ENCODE peak calls at places on chromosomes 1 and 21, in ten cellular contexts. R is colonic mucosa; Z is Panc1; P is IMR-90; U is CD4-positive, alpha-beta memory T cell; O is uterus; B is lung; H is upper lobe of left lung; X is pancreas; W is small intestine. F is an unnamed sample. For H3K27me3, the result is how much of the 10 kb centered on the place peaks cover.

GRCh38 chr1:67945733-67946374 is 104.6 kb downstream of the DIRAS3 start:
- DNase-seq in R (no peak), Z (no peak), P (peak), U (no peak), O (no peak), B (no peak), H (no peak), X (no peak), W (no peak), F (no peak)

GRCh38 chr1:201758508-201759050 is 70.4 kb upstream of the IPO9 start:
- DNase-seq in R (no peak), Z (no peak), P (no peak), U (no peak), O (no peak), B (no peak), H (no peak), X (no peak), W (no peak), F (no peak)

GRCh38 chr1:22677861-22678521 is 25.0 kb downstream of the C1QB start:
- DNase-seq in R (no peak), Z (no peak), P (no peak), U (no peak), O (no peak), B (no peak), H (no peak), X (no peak), W (no peak), F (no peak)

GRCh38 chr1:66251521-66251920 is 282.4 kb upstream of the SGIP1 start:
- DNase-seq in R (no peak), Z (no peak), P (no peak), U (no peak), O (no peak), B (no peak), H (peak), X (no peak), W (no peak), F (no peak)

GRCh38 chr1:43622471-43622870 is 27.5 kb upstream of the KDM4A start:
- DNase-seq in R (no peak), Z (no peak), P (peak), U (no peak), O (no peak), B (no peak), H (no peak), X (peak), W (no peak), F (peak)

GRCh38 chr1:210231846-210232523 is 611 bp upstream of the SERTAD4 start:
- DNase-seq in R (no peak), Z (no peak), P (no peak), U (no peak), O (peak), B (no peak), H (no peak), X (no peak), W (peak), F (no peak)

GRCh38 chr21:33949516-33950424 is 34.2 kb upstream of the ATP5PO start:
- DNase-seq in R (no peak), Z (no peak), P (no peak), U (peak), O (no peak), B (no peak), H (no peak), X (no peak), W (peak), F (no peak)

GRCh38 chr1:178093958-178094751 is at the start of gene RASAL2:
- DNase-seq in R (peak), Z (no peak), P (peak), U (no peak), O (peak), B (peak), H (peak), X (peak), W (peak), F (peak)

GRCh38 chr1:180428782-180429695 is 73.3 kb downstream of the ACBD6 start:
- DNase-seq in R (no peak), Z (no peak), P (no peak), U (no peak), O (no peak), B (no peak), H (no peak), X (no peak), W (no peak), F (no peak)

GRCh38 chr1:100364731-100365130 is 12.4 kb downstream of the CDC14A start:
- DNase-seq in R (no peak), Z (no peak), P (no peak), U (no peak), O (no peak), B (no peak), H (no peak), X (no peak), W (no peak), F (no peak)

GRCh38 chr1:59215766-59216291 is 81.1 kb upstream of the FGGY start:
- DNase-seq in R (no peak), Z (no peak), P (no peak), U (no peak), O (no peak), B (no peak), H (no peak), X (no peak), W (no peak), F (no peak)

GRCh38 chr21:35503646-35504045 is 454.5 kb upstream of the RUNX1 start:
- DNase-seq in R (no peak), Z (no peak), P (peak), U (peak), O (no peak), B (no peak), H (no peak), X (no peak), W (no peak), F (peak)

GRCh38 chr1:119781434-119782210 is 12.9 kb upstream of the HMGCS2 start:
- DNase-seq in R (no peak), Z (no peak), P (no peak), U (no peak), O (no peak), B (no peak), H (no peak), X (no peak), W (no peak), F (no peak)

GRCh38 chr21:42289926-42290325 is 25.3 kb downstream of the TFF3 start:
- DNase-seq in R (peak), Z (no peak), P (no peak), U (no peak), O (peak), B (no peak), H (peak), X (no peak), W (no peak), F (no peak)

GRCh38 chr1:54794401-54795099 is 6.6 kb downstream of the TTC22 start:
- DNase-seq in R (peak), Z (no peak), P (peak), U (no peak), O (no peak), B (no peak), H (no peak), X (no peak), W (peak), F (no peak)

GRCh38 chr1:154990276-154990675 is 3.1 kb upstream of the LENEP start:
- DNase-seq in R (no peak), Z (no peak), P (no peak), U (no peak), O (no peak), B (no peak), H (no peak), X (no peak), W (no peak), F (no peak)

GRCh38 chr1:203281033-203281432 is 24.3 kb upstream of the BTG2 start:
- DNase-seq in R (no peak), Z (no peak), P (peak), U (no peak), O (peak), B (no peak), H (no peak), X (no peak), W (no peak), F (peak)

GRCh38 chr1:68111804-68112436 is 61.5 kb upstream of the DIRAS3 start:
- DNase-seq in R (peak), Z (no peak), P (peak), U (no peak), O (peak), B (peak), H (peak), X (no peak), W (peak), F (peak)

GRCh38 chr1:211241071-211241470 is 18.1 kb upstream of the RCOR3 start:
- DNase-seq in R (no peak), Z (no peak), P (no peak), U (no peak), O (no peak), B (no peak), H (no peak), X (no peak), W (no peak), F (no peak)

GRCh38 chr1:87203890-87204289 is 124.8 kb upstream of the LMO4 start:
- DNase-seq in R (no peak), Z (no peak), P (peak), U (no peak), O (no peak), B (no peak), H (no peak), X (no peak), W (no peak), F (no peak)

DNA sequence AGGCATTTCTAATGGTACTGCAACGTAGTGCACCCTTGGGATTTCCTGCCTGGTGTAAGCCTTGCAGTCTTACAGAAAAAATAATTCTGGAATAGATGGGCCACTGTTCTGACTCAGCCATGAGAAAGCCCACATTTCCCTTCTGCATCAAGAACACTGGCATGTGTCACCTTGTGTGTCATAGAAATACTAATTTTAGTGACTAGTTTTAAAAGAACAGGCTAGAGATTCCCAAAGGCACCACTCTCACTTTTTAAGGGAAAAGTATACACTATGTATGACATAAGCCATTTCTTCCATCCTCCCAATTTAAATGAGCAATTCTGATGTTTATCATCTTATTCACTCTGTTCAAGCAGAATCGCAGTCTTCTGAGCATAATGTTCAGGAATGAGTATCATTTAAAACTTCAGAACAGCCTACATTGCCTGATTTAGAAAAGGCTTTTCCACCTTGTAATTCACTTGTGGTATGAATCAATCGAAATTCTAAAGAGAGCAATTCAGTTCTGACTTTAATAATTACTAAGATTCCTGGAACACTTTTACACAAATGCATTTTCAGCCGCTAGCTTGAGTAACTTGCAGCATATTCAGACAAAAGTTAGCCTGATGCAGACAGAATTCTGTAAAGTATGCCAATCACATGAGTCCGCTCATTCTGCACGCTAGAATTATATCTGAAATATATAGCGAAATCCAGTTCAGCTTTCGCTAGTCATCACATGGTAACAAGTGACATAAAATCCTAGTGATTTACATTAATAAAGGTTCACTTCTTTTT is 18.9 kb downstream of the RGS13 start:
- DNase-seq in R (no peak), Z (peak), P (peak), U (no peak), O (no peak), B (no peak), H (no peak), X (no peak), W (no peak), F (no peak)
- H3K4me3 ChIP-seq in R (no peak), Z (no peak), P (no peak), U (no peak), O (no peak), B (no peak), H (no peak), X (no peak), W (no peak), F (no peak)

GRCh38 chr1:5619469-5619868 is 372.8 kb downstream of the NPHP4 start:
- DNase-seq in R (no peak), Z (no peak), P (no peak), U (no peak), O (no peak), B (no peak), H (no peak), X (no peak), W (no peak), F (no peak)
- H3K27me3 ChIP-seq in R (under half), Z (under half), P (under half), U (under half), O (under half), B (under half), H (under half), X (under half), W (under half), F (under half)

GRCh38 chr1:6889875-6890480 is 104.7 kb downstream of the CAMTA1 start:
- DNase-seq in R (peak), Z (peak), P (peak), U (peak), O (no peak), B (peak), H (peak), X (no peak), W (peak), F (peak)

GRCh38 chr1:6884652-6885153 is 99.4 kb downstream of the CAMTA1 start:
- DNase-seq in R (no peak), Z (no peak), P (no peak), U (no peak), O (no peak), B (no peak), H (no peak), X (no peak), W (no peak), F (no peak)

GRCh38 chr1:6888870-6889269 is 103.6 kb downstream of the CAMTA1 start:
- DNase-seq in R (no peak), Z (no peak), P (no peak), U (no peak), O (no peak), B (no peak), H (no peak), X (no peak), W (no peak), F (no peak)

GRCh38 chr1:6890686-6891085 is 105.4 kb downstream of the CAMTA1 start:
- DNase-seq in R (no peak), Z (no peak), P (no peak), U (no peak), O (no peak), B (no peak), H (no peak), X (no peak), W (no peak), F (no peak)

DNA sequence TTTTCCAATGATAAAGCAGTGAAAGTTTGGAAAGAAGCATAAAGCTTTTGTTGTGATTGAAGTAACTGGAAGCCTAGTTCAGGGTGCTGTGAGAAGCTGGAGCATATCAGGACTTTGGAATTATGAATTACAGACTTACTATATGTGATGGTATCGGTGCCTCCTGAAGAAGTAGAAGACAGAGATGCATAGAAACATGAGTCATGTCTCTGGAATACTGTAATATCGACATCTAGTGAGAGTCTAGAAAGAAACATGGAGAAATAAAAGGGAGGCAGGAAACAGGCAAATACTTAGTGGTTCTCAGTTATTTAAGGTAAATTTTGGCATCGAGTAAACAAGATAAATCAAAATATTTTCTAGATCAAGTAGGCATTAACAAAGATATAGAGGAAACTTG is 103.0 kb downstream of the CAMTA1 start:
- DNase-seq in R (no peak), Z (no peak), P (peak), U (no peak), O (no peak), B (no peak), H (no peak), X (no peak), W (no peak), F (no peak)
- H3K4me3 ChIP-seq in R (no peak), Z (no peak), P (no peak), U (no peak), O (no peak), B (no peak), H (no peak), X (no peak), W (no peak), F (no peak)

DNA sequence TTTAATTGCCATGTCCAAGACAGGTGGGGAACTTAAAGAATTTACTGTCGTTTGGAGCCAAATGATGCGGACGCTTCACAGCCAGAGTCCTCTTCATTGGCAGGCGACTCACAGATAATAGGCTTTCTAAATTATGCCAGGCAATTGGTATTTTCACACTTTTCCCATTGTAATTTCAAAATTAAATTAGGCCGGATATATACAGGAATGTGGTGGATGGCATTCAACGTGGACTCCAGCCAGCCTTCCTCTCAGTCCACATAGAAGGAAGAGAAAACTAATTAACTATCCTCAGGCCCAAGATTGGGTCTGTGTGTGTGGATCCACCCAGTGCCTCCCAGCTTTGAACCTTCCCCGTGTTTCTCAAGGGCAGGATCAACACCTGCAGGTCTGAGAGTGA is 278.3 kb downstream of the AJAP1 start:
- DNase-seq in R (no peak), Z (no peak), P (no peak), U (no peak), O (no peak), B (no peak), H (no peak), X (no peak), W (no peak), F (no peak)
- H3K27me3 ChIP-seq in R (under half), Z (under half), P (under half), U (under half), O (under half), B (under half), H (under half), X (under half), W (under half), F (under half)

GRCh38 chr1:109265016-109265415 is 15.7 kb downstream of the CELSR2 start:
- DNase-seq in R (no peak), Z (no peak), P (no peak), U (no peak), O (no peak), B (no peak), H (no peak), X (no peak), W (no peak), F (no peak)

GRCh38 chr1:109265741-109266330 is 16.5 kb downstream of the CELSR2 start:
- DNase-seq in R (no peak), Z (no peak), P (no peak), U (no peak), O (no peak), B (no peak), H (no peak), X (no peak), W (no peak), F (no peak)

GRCh38 chr1:109263234-109263596 is 13.9 kb downstream of the CELSR2 start:
- DNase-seq in R (no peak), Z (no peak), P (no peak), U (no peak), O (no peak), B (no peak), H (no peak), X (no peak), W (no peak), F (no peak)

GRCh38 chr1:109263597-109264378 is 14.4 kb downstream of the CELSR2 start:
- DNase-seq in R (peak), Z (no peak), P (peak), U (peak), O (peak), B (peak), H (peak), X (peak), W (peak), F (peak)

DNA sequence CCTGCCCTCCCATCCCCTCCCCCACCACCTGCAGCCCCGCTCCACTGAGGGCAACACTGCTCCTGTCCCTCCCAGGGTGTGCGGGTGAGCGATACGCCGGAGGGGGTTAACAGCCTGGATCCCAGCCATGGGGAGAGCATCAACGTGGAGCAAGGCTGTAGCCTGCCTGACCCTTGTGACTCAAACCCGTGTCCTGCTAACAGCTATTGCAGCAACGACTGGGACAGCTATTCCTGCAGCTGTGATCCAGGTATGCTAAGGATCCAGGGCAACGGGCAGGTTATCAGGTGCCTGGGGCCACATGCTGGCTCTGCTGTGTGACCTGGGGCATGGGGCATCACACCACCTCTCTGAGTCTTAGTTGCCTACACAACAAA is 15.0 kb downstream of the CELSR2 start:
- DNase-seq in R (no peak), Z (no peak), P (no peak), U (no peak), O (no peak), B (no peak), H (no peak), X (no peak), W (no peak), F (no peak)
- H3K4me3 ChIP-seq in R (no peak), Z (no peak), P (no peak), U (no peak), O (no peak), B (no peak), H (no peak), X (no peak), W (no peak), F (no peak)

GRCh38 chr1:220281159-220281574 is 8.9 kb upstream of the RAB3GAP2 start:
- DNase-seq in R (no peak), Z (no peak), P (peak), U (no peak), O (no peak), B (no peak), H (no peak), X (no peak), W (no peak), F (peak)

GRCh38 chr1:220290163-220290761 is 18.0 kb upstream of the RAB3GAP2 start:
- DNase-seq in R (no peak), Z (no peak), P (no peak), U (no peak), O (no peak), B (no peak), H (no peak), X (no peak), W (no peak), F (no peak)

GRCh38 chr1:220291575-220291974 is 19.3 kb upstream of the RAB3GAP2 start:
- DNase-seq in R (no peak), Z (no peak), P (no peak), U (no peak), O (no peak), B (no peak), H (no peak), X (no peak), W (no peak), F (no peak)

GRCh38 chr1:220283616-220284015 is 11.4 kb upstream of the RAB3GAP2 start:
- DNase-seq in R (no peak), Z (no peak), P (peak), U (no peak), O (no peak), B (no peak), H (no peak), X (no peak), W (no peak), F (no peak)

DNA sequence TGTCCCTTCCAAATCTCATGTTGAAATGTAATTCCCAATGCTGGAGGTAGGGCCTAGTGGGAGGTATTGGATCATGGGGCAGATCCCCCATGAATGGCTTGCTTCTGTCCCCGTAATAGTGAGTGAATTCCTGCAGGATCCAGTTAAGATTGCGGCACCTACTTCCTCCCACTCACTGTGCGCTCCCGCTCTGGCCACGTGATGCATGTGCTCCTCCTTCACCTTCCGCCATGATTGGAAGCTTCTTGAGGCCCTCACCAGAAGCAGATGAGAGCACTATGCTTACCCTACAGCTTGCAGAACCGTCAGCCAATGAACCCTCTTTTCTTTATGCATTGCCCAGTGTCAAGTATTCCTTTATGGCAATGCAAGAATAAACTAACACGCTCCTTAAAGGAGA is 14.9 kb upstream of the RAB3GAP2 start:
- DNase-seq in R (no peak), Z (no peak), P (no peak), U (no peak), O (no peak), B (no peak), H (no peak), X (no peak), W (no peak), F (no peak)
- H3K27me3 ChIP-seq in R (under half), Z (under half), P (under half), U (under half), O (under half), B (under half), H (under half), X (under half), W (under half), F (under half)

F was measured in H7.